ENCODE peak calls at places on chromosomes 13 and 19, in nine cellular contexts. R is HL-60; Y is stimulated activated CD4-positive, alpha-beta T cell treated with anti-CD3 and anti-CD28 coated beads, Interleukin-12 subunit alpha, Interleukin-12 subunit beta, amount 100 ng/mL, for 24 hours; L is memory B cell; X is fibroblast of the conjunctiva; T is C1 segment of cervical spinal cord; V is CD8-positive, alpha-beta T cell; M is activated CD4-positive, alpha-beta T cell treated with anti-CD3 and anti-CD28 coated beads, Interleukin-2, amount 50 U/mL, for 24 hours; H is GF-D8. N is an unnamed sample.

GRCh38 chr13:111129465-111130110 is 14.5 kb downstream of the ARHGEF7 start:
- DNase-seq in R (no peak), M (no peak), Y (no peak), V (no peak), L (peak), H (no peak), T (no peak), X (no peak), N (no peak)

GRCh38 chr19:29543381-29543780 is 17.6 kb downstream of the VSTM2B start:
- DNase-seq in T (no peak), V (no peak), H (no peak), R (no peak), L (no peak), Y (no peak), M (no peak), X (no peak), N (no peak)

GRCh38 chr19:3679581-3679980 is 20.7 kb downstream of the PIP5K1C start:
- DNase-seq in R (no peak), T (no peak), V (no peak), H (no peak), X (no peak), L (no peak), M (no peak), Y (no peak), N (no peak)

GRCh38 chr13:75864718-75865117 is 228.6 kb downstream of the LMO7 start:
- DNase-seq in V (no peak), H (no peak), R (no peak), X (peak), Y (no peak), M (no peak), L (no peak), T (no peak), N (no peak)

GRCh38 chr13:27573265-27573664 is 47.1 kb downstream of the LNX2 start:
- DNase-seq in Y (no peak), T (no peak), X (no peak), M (no peak), L (no peak), V (no peak), H (no peak), R (no peak), N (no peak)

GRCh38 chr13:112783135-112783945 is 93.5 kb downstream of the ATP11A start:
- DNase-seq in M (no peak), T (no peak), X (no peak), H (peak), Y (no peak), L (no peak), R (no peak), V (no peak), N (no peak)

GRCh38 chr13:72146816-72147215 is 279.8 kb upstream of the DACH1 start:
- DNase-seq in T (no peak), Y (no peak), V (no peak), X (no peak), R (no peak), M (no peak), H (no peak), L (no peak), N (no peak)

GRCh38 chr19:33796164-33797100 is at the start of gene KCTD15:
- DNase-seq in T (no peak), M (peak), R (peak), X (no peak), Y (no peak), L (no peak), H (no peak), V (no peak), N (no peak)

GRCh38 chr13:43682698-43683097 is 104.1 kb downstream of the ENOX1 start:
- DNase-seq in M (no peak), X (no peak), T (no peak), H (no peak), L (no peak), Y (no peak), R (no peak), V (no peak), N (no peak)

GRCh38 chr19:39918183-39918651 is 16.2 kb downstream of the FCGBP start:
- DNase-seq in X (no peak), R (no peak), H (no peak), L (no peak), Y (no peak), V (no peak), M (no peak), T (no peak), N (no peak)

GRCh38 chr19:57947088-57947418 is 453 bp downstream of the ZNF256 start:
- DNase-seq in X (no peak), R (no peak), H (no peak), M (no peak), L (no peak), V (no peak), T (no peak), Y (no peak), N (no peak)

GRCh38 chr13:50829226-50829625 is 14.3 kb downstream of the DLEU7 start:
- DNase-seq in Y (no peak), L (no peak), X (no peak), T (no peak), R (no peak), M (no peak), H (no peak), V (no peak), N (no peak)

GRCh38 chr19:50500060-50500752 is 10.8 kb downstream of the JOSD2 start:
- DNase-seq in R (no peak), X (no peak), H (no peak), M (no peak), L (no peak), V (no peak), Y (no peak), T (peak), N (no peak)

GRCh38 chr19:54179921-54180452 is 7.0 kb upstream of the TMC4 start:
- DNase-seq in V (no peak), L (no peak), M (no peak), R (no peak), X (peak), Y (no peak), T (no peak), H (no peak), N (no peak)

GRCh38 chr13:47159853-47160550 is 263.1 kb upstream of the HTR2A start:
- DNase-seq in R (no peak), X (no peak), L (no peak), H (no peak), T (no peak), V (no peak), Y (no peak), M (no peak), N (no peak)

GRCh38 chr19:33241530-33242101 is 16.0 kb upstream of the SLC7A10 start:
- DNase-seq in X (no peak), L (no peak), Y (no peak), H (no peak), M (no peak), V (peak), T (no peak), R (no peak), N (no peak)

GRCh38 chr19:49125025-49125731 is 5.8 kb downstream of the PPFIA3 start:
- DNase-seq in T (no peak), L (no peak), M (no peak), Y (no peak), V (no peak), R (no peak), H (no peak), X (no peak), N (no peak)

GRCh38 chr19:16330368-16330801 is 5.8 kb downstream of the KLF2 start:
- DNase-seq in X (no peak), H (no peak), R (no peak), Y (peak), T (no peak), V (peak), M (peak), L (peak), N (peak)

GRCh38 chr19:3746371-3747056 is 15.0 kb downstream of the APBA3 start:
- DNase-seq in V (no peak), X (no peak), M (no peak), R (no peak), T (no peak), Y (no peak), H (no peak), L (no peak), N (no peak)

GRCh38 chr13:87889241-87889640 is 218.1 kb downstream of the SLITRK5 start:
- DNase-seq in L (no peak), R (no peak), V (no peak), Y (no peak), H (no peak), M (no peak), T (no peak), X (no peak), N (no peak)

GRCh38 chr19:33750587-33751385 is 45.9 kb upstream of the KCTD15 start:
- DNase-seq in X (no peak), V (no peak), L (no peak), R (no peak), M (no peak), Y (no peak), H (no peak), T (no peak), N (no peak)

GRCh38 chr13:52845766-52846566 is 2.5 kb downstream of the PCDH8 start:
- DNase-seq in V (no peak), Y (no peak), X (no peak), H (no peak), R (no peak), M (no peak), L (no peak), T (no peak), N (no peak)

GRCh38 chr13:102286326-102286725 is 115.5 kb downstream of the FGF14 start:
- DNase-seq in X (peak), M (no peak), T (no peak), L (no peak), R (no peak), Y (no peak), V (no peak), H (no peak), N (peak)

GRCh38 chr19:13303381-13304129 is 153.3 kb downstream of the IER2 start:
- DNase-seq in M (no peak), Y (no peak), V (no peak), X (no peak), R (no peak), H (no peak), T (no peak), L (no peak), N (no peak)

GRCh38 chr13:36251012-36251411 is 36.7 kb upstream of the SOHLH2 start:
- DNase-seq in Y (no peak), R (no peak), M (no peak), V (no peak), L (no peak), T (no peak), X (no peak), H (no peak), N (no peak)

GRCh38 chr13:100088282-100088647 is 628 bp upstream of the PCCA start:
- DNase-seq in R (no peak), V (no peak), X (no peak), M (no peak), T (no peak), Y (no peak), H (no peak), L (no peak), N (no peak)

GRCh38 chr13:51317262-51317661 is 22.2 kb upstream of the SERPINE3 start:
- DNase-seq in M (no peak), L (no peak), H (no peak), X (no peak), V (no peak), T (no peak), R (no peak), Y (no peak), N (no peak)

GRCh38 chr13:109416001-109416400 is 370.4 kb downstream of the IRS2 start:
- DNase-seq in R (no peak), X (no peak), L (no peak), Y (no peak), T (no peak), M (no peak), H (no peak), V (no peak), N (no peak)

GRCh38 chr19:45187421-45188100 is 9.0 kb downstream of the BLOC1S3 start:
- DNase-seq in R (no peak), V (peak), H (no peak), X (no peak), L (peak), Y (no peak), T (no peak), M (no peak), N (no peak)

GRCh38 chr19:31730270-31730669 is 381.0 kb upstream of the TSHZ3 start:
- DNase-seq in T (no peak), M (no peak), X (no peak), R (no peak), L (no peak), Y (no peak), H (no peak), V (no peak), N (no peak)

GRCh38 chr19:38729653-38730469 is 14.4 kb downstream of the CAPN12 start:
- DNase-seq in R (no peak), L (peak), V (peak), X (no peak), Y (peak), M (peak), T (no peak), H (no peak), N (no peak)

GRCh38 chr19:46471778-46472543 is 598 bp upstream of the PNMA8A start:
- DNase-seq in V (no peak), Y (no peak), R (no peak), T (no peak), H (no peak), L (no peak), M (no peak), X (no peak), N (no peak)

GRCh38 chr19:41238244-41238643 is 19.2 kb downstream of the AXL start:
- DNase-seq in Y (no peak), L (no peak), T (no peak), R (no peak), M (no peak), V (no peak), X (no peak), H (no peak), N (no peak)